ENCODE peak calls at places on chromosomes 16 and 17, in ten cellular contexts. One of them, this sample, is unnamed.

GRCh38 chr16:22386976-22387375 is 12.6 kb upstream of the CDR2 start:
- DNase-seq in activated T-cell treated with anti-CD3 and anti-CD28 coated beads, Interleukin-2, amount 50 U/mL, for 72 hours: no peak
- DNase-seq in Caki2: peak
- DNase-seq in stimulated activated CD4-positive, alpha-beta T cell treated with anti-CD3 and anti-CD28 coated beads, Interleukin-1b, Interleukin-23, amount 100 ng/mL, for 24 hours: no peak
- DNase-seq in pancreas: no peak
- DNase-seq in NCI-H1694: no peak
- DNase-seq in amygdala: no peak
- DNase-seq in brain pericyte: peak
- DNase-seq in astrocyte of the hippocampus: peak
- DNase-seq in KG1: no peak
- DNase-seq in this sample: no peak

GRCh38 chr17:81018044-81018802 is 16.7 kb upstream of the BAIAP2 start:
- DNase-seq in activated T-cell treated with anti-CD3 and anti-CD28 coated beads, Interleukin-2, amount 50 U/mL, for 72 hours: peak
- DNase-seq in Caki2: no peak
- DNase-seq in stimulated activated CD4-positive, alpha-beta T cell treated with anti-CD3 and anti-CD28 coated beads, Interleukin-1b, Interleukin-23, amount 100 ng/mL, for 24 hours: no peak
- DNase-seq in pancreas: peak
- DNase-seq in NCI-H1694: no peak
- DNase-seq in amygdala: no peak
- DNase-seq in brain pericyte: no peak
- DNase-seq in astrocyte of the hippocampus: peak
- DNase-seq in KG1: peak
- DNase-seq in this sample: no peak

GRCh38 chr16:56938664-56939513 is 6.9 kb downstream of the HERPUD1 start:
- DNase-seq in activated T-cell treated with anti-CD3 and anti-CD28 coated beads, Interleukin-2, amount 50 U/mL, for 72 hours: peak
- DNase-seq in Caki2: no peak
- DNase-seq in stimulated activated CD4-positive, alpha-beta T cell treated with anti-CD3 and anti-CD28 coated beads, Interleukin-1b, Interleukin-23, amount 100 ng/mL, for 24 hours: no peak
- DNase-seq in pancreas: no peak
- DNase-seq in NCI-H1694: no peak
- DNase-seq in amygdala: no peak
- DNase-seq in brain pericyte: no peak
- DNase-seq in astrocyte of the hippocampus: no peak
- DNase-seq in KG1: no peak
- DNase-seq in this sample: peak

GRCh38 chr17:7626307-7626706 is 1.3 kb downstream of the SAT2 start:
- DNase-seq in activated T-cell treated with anti-CD3 and anti-CD28 coated beads, Interleukin-2, amount 50 U/mL, for 72 hours: no peak
- DNase-seq in Caki2: no peak
- DNase-seq in stimulated activated CD4-positive, alpha-beta T cell treated with anti-CD3 and anti-CD28 coated beads, Interleukin-1b, Interleukin-23, amount 100 ng/mL, for 24 hours: no peak
- DNase-seq in pancreas: peak
- DNase-seq in NCI-H1694: no peak
- DNase-seq in amygdala: no peak
- DNase-seq in brain pericyte: no peak
- DNase-seq in astrocyte of the hippocampus: no peak
- DNase-seq in KG1: no peak
- DNase-seq in this sample: no peak

GRCh38 chr17:48610282-48611211 is at the start of gene HOXB7:
- DNase-seq in activated T-cell treated with anti-CD3 and anti-CD28 coated beads, Interleukin-2, amount 50 U/mL, for 72 hours: peak
- DNase-seq in Caki2: peak
- DNase-seq in stimulated activated CD4-positive, alpha-beta T cell treated with anti-CD3 and anti-CD28 coated beads, Interleukin-1b, Interleukin-23, amount 100 ng/mL, for 24 hours: no peak
- DNase-seq in pancreas: peak
- DNase-seq in NCI-H1694: peak
- DNase-seq in amygdala: peak
- DNase-seq in brain pericyte: no peak
- DNase-seq in astrocyte of the hippocampus: no peak
- DNase-seq in KG1: no peak
- DNase-seq in this sample: peak

GRCh38 chr17:38538906-38539305 is 66.8 kb downstream of the SRCIN1 start:
- DNase-seq in activated T-cell treated with anti-CD3 and anti-CD28 coated beads, Interleukin-2, amount 50 U/mL, for 72 hours: no peak
- DNase-seq in Caki2: no peak
- DNase-seq in stimulated activated CD4-positive, alpha-beta T cell treated with anti-CD3 and anti-CD28 coated beads, Interleukin-1b, Interleukin-23, amount 100 ng/mL, for 24 hours: no peak
- DNase-seq in pancreas: no peak
- DNase-seq in NCI-H1694: no peak
- DNase-seq in amygdala: no peak
- DNase-seq in brain pericyte: no peak
- DNase-seq in astrocyte of the hippocampus: no peak
- DNase-seq in KG1: no peak
- DNase-seq in this sample: no peak

GRCh38 chr17:50931003-50931878 is 65.1 kb upstream of the TOB1 start:
- DNase-seq in activated T-cell treated with anti-CD3 and anti-CD28 coated beads, Interleukin-2, amount 50 U/mL, for 72 hours: peak
- DNase-seq in Caki2: peak
- DNase-seq in stimulated activated CD4-positive, alpha-beta T cell treated with anti-CD3 and anti-CD28 coated beads, Interleukin-1b, Interleukin-23, amount 100 ng/mL, for 24 hours: peak
- DNase-seq in pancreas: peak
- DNase-seq in NCI-H1694: peak
- DNase-seq in amygdala: peak
- DNase-seq in brain pericyte: peak
- DNase-seq in astrocyte of the hippocampus: peak
- DNase-seq in KG1: peak
- DNase-seq in this sample: no peak

GRCh38 chr16:82027629-82028035 is 7.4 kb upstream of the HSD17B2 start:
- DNase-seq in activated T-cell treated with anti-CD3 and anti-CD28 coated beads, Interleukin-2, amount 50 U/mL, for 72 hours: no peak
- DNase-seq in Caki2: no peak
- DNase-seq in stimulated activated CD4-positive, alpha-beta T cell treated with anti-CD3 and anti-CD28 coated beads, Interleukin-1b, Interleukin-23, amount 100 ng/mL, for 24 hours: no peak
- DNase-seq in pancreas: no peak
- DNase-seq in NCI-H1694: no peak
- DNase-seq in amygdala: no peak
- DNase-seq in brain pericyte: no peak
- DNase-seq in astrocyte of the hippocampus: no peak
- DNase-seq in KG1: no peak
- DNase-seq in this sample: no peak

GRCh38 chr16:56424404-56424765 is 960 bp downstream of the AMFR start:
- DNase-seq in activated T-cell treated with anti-CD3 and anti-CD28 coated beads, Interleukin-2, amount 50 U/mL, for 72 hours: no peak
- DNase-seq in Caki2: no peak
- DNase-seq in stimulated activated CD4-positive, alpha-beta T cell treated with anti-CD3 and anti-CD28 coated beads, Interleukin-1b, Interleukin-23, amount 100 ng/mL, for 24 hours: no peak
- DNase-seq in pancreas: no peak
- DNase-seq in NCI-H1694: no peak
- DNase-seq in amygdala: peak
- DNase-seq in brain pericyte: no peak
- DNase-seq in astrocyte of the hippocampus: peak
- DNase-seq in KG1: no peak
- DNase-seq in this sample: no peak

GRCh38 chr17:61581611-61582349 is 9.2 kb downstream of the NACA2 start:
- DNase-seq in activated T-cell treated with anti-CD3 and anti-CD28 coated beads, Interleukin-2, amount 50 U/mL, for 72 hours: no peak
- DNase-seq in Caki2: no peak
- DNase-seq in stimulated activated CD4-positive, alpha-beta T cell treated with anti-CD3 and anti-CD28 coated beads, Interleukin-1b, Interleukin-23, amount 100 ng/mL, for 24 hours: no peak
- DNase-seq in pancreas: no peak
- DNase-seq in NCI-H1694: no peak
- DNase-seq in amygdala: no peak
- DNase-seq in brain pericyte: no peak
- DNase-seq in astrocyte of the hippocampus: no peak
- DNase-seq in KG1: no peak
- DNase-seq in this sample: no peak

GRCh38 chr17:49439673-49440571 is 25.2 kb upstream of the PHB1 start:
- DNase-seq in activated T-cell treated with anti-CD3 and anti-CD28 coated beads, Interleukin-2, amount 50 U/mL, for 72 hours: no peak
- DNase-seq in Caki2: no peak
- DNase-seq in stimulated activated CD4-positive, alpha-beta T cell treated with anti-CD3 and anti-CD28 coated beads, Interleukin-1b, Interleukin-23, amount 100 ng/mL, for 24 hours: no peak
- DNase-seq in pancreas: no peak
- DNase-seq in NCI-H1694: no peak
- DNase-seq in amygdala: no peak
- DNase-seq in brain pericyte: no peak
- DNase-seq in astrocyte of the hippocampus: peak
- DNase-seq in KG1: no peak
- DNase-seq in this sample: no peak

GRCh38 chr17:4708436-4708835 is 2.0 kb upstream of the ARRB2 start:
- DNase-seq in activated T-cell treated with anti-CD3 and anti-CD28 coated beads, Interleukin-2, amount 50 U/mL, for 72 hours: peak
- DNase-seq in Caki2: peak
- DNase-seq in stimulated activated CD4-positive, alpha-beta T cell treated with anti-CD3 and anti-CD28 coated beads, Interleukin-1b, Interleukin-23, amount 100 ng/mL, for 24 hours: no peak
- DNase-seq in pancreas: no peak
- DNase-seq in NCI-H1694: peak
- DNase-seq in amygdala: no peak
- DNase-seq in brain pericyte: no peak
- DNase-seq in astrocyte of the hippocampus: no peak
- DNase-seq in KG1: no peak
- DNase-seq in this sample: peak

GRCh38 chr17:19672009-19672837 is 23.7 kb downstream of the ALDH3A2 start:
- DNase-seq in activated T-cell treated with anti-CD3 and anti-CD28 coated beads, Interleukin-2, amount 50 U/mL, for 72 hours: no peak
- DNase-seq in Caki2: peak
- DNase-seq in stimulated activated CD4-positive, alpha-beta T cell treated with anti-CD3 and anti-CD28 coated beads, Interleukin-1b, Interleukin-23, amount 100 ng/mL, for 24 hours: no peak
- DNase-seq in pancreas: no peak
- DNase-seq in NCI-H1694: no peak
- DNase-seq in amygdala: peak
- DNase-seq in brain pericyte: no peak
- DNase-seq in astrocyte of the hippocampus: peak
- DNase-seq in KG1: no peak
- DNase-seq in this sample: no peak

GRCh38 chr17:56887552-56888467 is 26.0 kb downstream of the TRIM25 start:
- DNase-seq in activated T-cell treated with anti-CD3 and anti-CD28 coated beads, Interleukin-2, amount 50 U/mL, for 72 hours: no peak
- DNase-seq in Caki2: peak
- DNase-seq in stimulated activated CD4-positive, alpha-beta T cell treated with anti-CD3 and anti-CD28 coated beads, Interleukin-1b, Interleukin-23, amount 100 ng/mL, for 24 hours: no peak
- DNase-seq in pancreas: no peak
- DNase-seq in NCI-H1694: no peak
- DNase-seq in amygdala: no peak
- DNase-seq in brain pericyte: no peak
- DNase-seq in astrocyte of the hippocampus: no peak
- DNase-seq in KG1: no peak
- DNase-seq in this sample: no peak

GRCh38 chr16:6447046-6447445 is 885.6 kb upstream of the RBFOX1 start:
- DNase-seq in activated T-cell treated with anti-CD3 and anti-CD28 coated beads, Interleukin-2, amount 50 U/mL, for 72 hours: no peak
- DNase-seq in Caki2: no peak
- DNase-seq in stimulated activated CD4-positive, alpha-beta T cell treated with anti-CD3 and anti-CD28 coated beads, Interleukin-1b, Interleukin-23, amount 100 ng/mL, for 24 hours: no peak
- DNase-seq in pancreas: no peak
- DNase-seq in NCI-H1694: peak
- DNase-seq in amygdala: no peak
- DNase-seq in brain pericyte: no peak
- DNase-seq in astrocyte of the hippocampus: no peak
- DNase-seq in KG1: no peak
- DNase-seq in this sample: no peak

GRCh38 chr17:77325826-77326581 is 185.2 kb downstream of the SEC14L1 start:
- DNase-seq in activated T-cell treated with anti-CD3 and anti-CD28 coated beads, Interleukin-2, amount 50 U/mL, for 72 hours: no peak
- DNase-seq in Caki2: no peak
- DNase-seq in stimulated activated CD4-positive, alpha-beta T cell treated with anti-CD3 and anti-CD28 coated beads, Interleukin-1b, Interleukin-23, amount 100 ng/mL, for 24 hours: no peak
- DNase-seq in pancreas: no peak
- DNase-seq in NCI-H1694: no peak
- DNase-seq in amygdala: no peak
- DNase-seq in brain pericyte: no peak
- DNase-seq in astrocyte of the hippocampus: no peak
- DNase-seq in KG1: no peak
- DNase-seq in this sample: no peak

GRCh38 chr17:34235389-34236028 is 19.6 kb upstream of the CCL2 start:
- DNase-seq in activated T-cell treated with anti-CD3 and anti-CD28 coated beads, Interleukin-2, amount 50 U/mL, for 72 hours: no peak
- DNase-seq in Caki2: peak
- DNase-seq in stimulated activated CD4-positive, alpha-beta T cell treated with anti-CD3 and anti-CD28 coated beads, Interleukin-1b, Interleukin-23, amount 100 ng/mL, for 24 hours: no peak
- DNase-seq in pancreas: no peak
- DNase-seq in NCI-H1694: no peak
- DNase-seq in amygdala: no peak
- DNase-seq in brain pericyte: no peak
- DNase-seq in astrocyte of the hippocampus: peak
- DNase-seq in KG1: no peak
- DNase-seq in this sample: no peak

GRCh38 chr16:23499801-23500200 is 10.5 kb downstream of the GGA2 start:
- DNase-seq in activated T-cell treated with anti-CD3 and anti-CD28 coated beads, Interleukin-2, amount 50 U/mL, for 72 hours: no peak
- DNase-seq in Caki2: no peak
- DNase-seq in stimulated activated CD4-positive, alpha-beta T cell treated with anti-CD3 and anti-CD28 coated beads, Interleukin-1b, Interleukin-23, amount 100 ng/mL, for 24 hours: no peak
- DNase-seq in pancreas: peak
- DNase-seq in NCI-H1694: no peak
- DNase-seq in amygdala: no peak
- DNase-seq in brain pericyte: no peak
- DNase-seq in astrocyte of the hippocampus: no peak
- DNase-seq in KG1: no peak
- DNase-seq in this sample: no peak

GRCh38 chr16:3618782-3619166 is 7.4 kb upstream of the SLX4 start:
- DNase-seq in activated T-cell treated with anti-CD3 and anti-CD28 coated beads, Interleukin-2, amount 50 U/mL, for 72 hours: no peak
- DNase-seq in Caki2: peak
- DNase-seq in stimulated activated CD4-positive, alpha-beta T cell treated with anti-CD3 and anti-CD28 coated beads, Interleukin-1b, Interleukin-23, amount 100 ng/mL, for 24 hours: no peak
- DNase-seq in pancreas: no peak
- DNase-seq in NCI-H1694: no peak
- DNase-seq in amygdala: no peak
- DNase-seq in brain pericyte: no peak
- DNase-seq in astrocyte of the hippocampus: no peak
- DNase-seq in KG1: no peak
- DNase-seq in this sample: no peak

GRCh38 chr17:935485-935884 is 44.1 kb downstream of the NXN start:
- DNase-seq in activated T-cell treated with anti-CD3 and anti-CD28 coated beads, Interleukin-2, amount 50 U/mL, for 72 hours: no peak
- DNase-seq in Caki2: no peak
- DNase-seq in stimulated activated CD4-positive, alpha-beta T cell treated with anti-CD3 and anti-CD28 coated beads, Interleukin-1b, Interleukin-23, amount 100 ng/mL, for 24 hours: no peak
- DNase-seq in pancreas: peak
- DNase-seq in NCI-H1694: no peak
- DNase-seq in amygdala: no peak
- DNase-seq in brain pericyte: no peak
- DNase-seq in astrocyte of the hippocampus: no peak
- DNase-seq in KG1: no peak
- DNase-seq in this sample: no peak